ENCODE peak calls at places on chromosomes 2 and 18, in seven cellular contexts. T is activated CD4-positive, alpha-beta T cell treated with anti-CD3 and anti-CD28 coated beads for 48 hours; K is cardiac fibroblast; D is HepG2; L is myocyte; O is glutamatergic neuron; G is non-pigmented ciliary epithelial cell. C is an unnamed sample.

GRCh38 chr2:42298132-42298531 is 62.9 kb downstream of the COX7A2L start:
- DNase-seq in L (no peak), G (no peak), D (no peak), O (no peak), T (no peak), K (no peak), C (no peak)

GRCh38 chr2:100230754-100231153 is 88.4 kb upstream of the AFF3 start:
- DNase-seq in G (no peak), O (no peak), D (no peak), T (no peak), L (no peak), K (no peak), C (no peak)

GRCh38 chr2:173770936-173771678 is 194.1 kb downstream of the SP3 start:
- DNase-seq in T (no peak), D (no peak), K (no peak), O (no peak), G (no peak), L (no peak), C (no peak)

GRCh38 chr2:164073758-164074094 is 337.9 kb upstream of the FIGN start:
- DNase-seq in L (no peak), G (no peak), T (no peak), K (no peak), D (no peak), O (no peak), C (no peak)

GRCh38 chr2:191218292-191218898 is 26.8 kb upstream of the MYO1B start:
- DNase-seq in K (peak; percentile 87), L (peak; percentile 79), G (peak; percentile 71), O (peak; percentile 75), D (peak; percentile 80), T (peak; percentile 71), C (peak; percentile 49)

GRCh38 chr2:99701503-99701902 is 211.7 kb upstream of the REV1 start:
- DNase-seq in D (no peak), K (no peak), O (no peak), L (no peak), T (no peak), G (no peak), C (no peak)

GRCh38 chr2:50491541-50492114 is 540.3 kb downstream of the NRXN1 start:
- DNase-seq in L (peak; percentile 33), G (peak; percentile 8), T (peak; percentile 17), K (peak; percentile 62), D (peak; percentile 16), O (peak; percentile 29), C (no peak)

GRCh38 chr2:128451084-128451483 is 132.4 kb upstream of the HS6ST1 start:
- DNase-seq in T (no peak), G (no peak), O (no peak), L (no peak), K (no peak), D (no peak), C (no peak)

GRCh38 chr2:217942731-217943335 is 60.0 kb downstream of the TNS1 start:
- DNase-seq in L (peak; percentile 76), T (no peak), D (peak; percentile 15), G (no peak), K (no peak), O (no peak), C (no peak)

GRCh38 chr2:224155896-224156295 is 116.8 kb upstream of the SERPINE2 start:
- DNase-seq in G (no peak), D (no peak), T (no peak), L (no peak), K (peak; percentile 57), O (no peak), C (no peak)

GRCh38 chr18:63074987-63075404 is 244.6 kb downstream of the BCL2 start:
- DNase-seq in L (peak; percentile 61), D (peak; percentile 12), G (no peak), T (peak; percentile 77), O (peak; percentile 91), K (peak; percentile 30), C (peak; percentile 94)

GRCh38 chr2:100959225-100959880 is 42.7 kb upstream of the RPL31 start:
- DNase-seq in T (no peak), D (no peak), L (peak; percentile 62), K (no peak), G (no peak), O (no peak), C (no peak)

GRCh38 chr2:134402385-134402784 is 148.5 kb downstream of the MGAT5 start:
- DNase-seq in D (peak; percentile 61), T (no peak), L (peak; percentile 72), K (peak; percentile 92), G (no peak), O (no peak), C (no peak)

GRCh38 chr2:232486558-232487384 is 863 bp downstream of the ECEL1 start:
- DNase-seq in T (no peak), G (no peak), O (peak; percentile 17), K (no peak), D (no peak), L (no peak), C (no peak)

GRCh38 chr2:23555944-23556343 is 171.0 kb downstream of the KLHL29 start:
- DNase-seq in T (no peak), D (no peak), O (no peak), G (no peak), K (no peak), L (no peak), C (no peak)

GRCh38 chr2:177683473-177684069 is 291.0 kb downstream of the AGPS start:
- DNase-seq in O (no peak), D (no peak), G (no peak), K (no peak), L (no peak), T (no peak), C (no peak)

GRCh38 chr2:105590780-105591660 is 153.7 kb upstream of the NCK2 start:
- DNase-seq in G (no peak), L (no peak), D (no peak), T (no peak), K (no peak), O (no peak), C (no peak)

GRCh38 chr2:259789-260331 is 4.0 kb downstream of the SH3YL1 start:
- DNase-seq in K (no peak), L (no peak), T (no peak), G (no peak), D (no peak), O (no peak), C (no peak)

GRCh38 chr2:237894986-237895543 is 35.6 kb downstream of the RAMP1 start:
- DNase-seq in K (no peak), D (no peak), T (no peak), O (no peak), G (no peak), L (no peak), C (no peak)

GRCh38 chr2:225429718-225430117 is 30.2 kb downstream of the NYAP2 start:
- DNase-seq in L (peak; percentile 19), T (no peak), D (no peak), K (peak; percentile 4), O (peak; percentile 53), G (peak; percentile 10), C (no peak)

GRCh38 chr18:49747876-49748275 is 65.5 kb downstream of the ACAA2 start:
- DNase-seq in K (peak; percentile 51), O (no peak), L (peak; percentile 35), T (no peak), D (no peak), G (no peak), C (peak; percentile 33)

GRCh38 chr18:22439447-22439846 is 21.7 kb upstream of the CTAGE1 start:
- DNase-seq in D (no peak), T (no peak), L (no peak), O (no peak), G (peak; percentile 26), K (peak; percentile 27), C (no peak)

GRCh38 chr2:171320208-171320621 is 113.6 kb downstream of the METTL8 start:
- DNase-seq in L (no peak), T (no peak), D (no peak), O (no peak), G (no peak), K (no peak), C (no peak)

GRCh38 chr2:6538607-6539006 is 327.1 kb downstream of the CMPK2 start:
- DNase-seq in K (no peak), G (no peak), O (no peak), D (no peak), L (peak; percentile 51), T (no peak), C (no peak)